ENCODE peak calls at places on chromosome 22, in six cellular contexts. T is adrenal gland, P is transverse colon, V is NT2/D1, D is left lung, F is uterus. X is an unnamed sample. For H3K4me1, the result is how much of the 10 kb centered on the place peaks cover.

GRCh38 chr22:24585927-24586546 is 6.8 kb downstream of the LRRC75B start:
- DNase-seq in T (no peak), P (no peak), V (no peak), D (no peak), F (no peak), X (no peak)

GRCh38 chr22:32531955-32532818 is 57.6 kb downstream of the FBXO7 start:
- DNase-seq in T (peak), P (peak), V (no peak), D (peak), F (peak), X (no peak)

GRCh38 chr22:19709063-19709769 is 5.1 kb upstream of the SEPTIN5 start:
- DNase-seq in T (no peak), P (no peak), V (no peak), D (no peak), F (peak), X (no peak)

GRCh38 chr22:30485362-30485988 is 13.7 kb upstream of the SEC14L3 start:
- DNase-seq in T (peak), P (peak), V (peak), D (peak), F (peak), X (peak)

GRCh38 chr22:19579880-19580279 is 55.7 kb upstream of the CLDN5 start:
- DNase-seq in T (peak), P (peak), V (no peak), D (no peak), F (peak), X (no peak)

GRCh38 chr22:47113880-47114415 is 351.5 kb downstream of the TBC1D22A start:
- DNase-seq in T (no peak), P (no peak), V (no peak), D (no peak), F (no peak), X (no peak)

GRCh38 chr22:27879923-27880322 is 39.1 kb downstream of the PITPNB start:
- DNase-seq in T (peak), P (no peak), V (peak), D (no peak), F (no peak), X (no peak)

GRCh38 chr22:27474112-27474571 is 327.4 kb downstream of the MN1 start:
- DNase-seq in T (no peak), P (no peak), V (no peak), D (no peak), F (no peak), X (no peak)

GRCh38 chr22:40728731-40729189 is 49.5 kb downstream of the MCHR1 start:
- DNase-seq in T (no peak), P (peak), V (no peak), D (no peak), F (no peak), X (peak)

GRCh38 chr22:47587361-47587760 is 824.9 kb downstream of the TBC1D22A start:
- DNase-seq in T (no peak), P (no peak), V (no peak), D (no peak), F (no peak), X (no peak)

GRCh38 chr22:50519151-50519550 is 6.2 kb downstream of the SCO2 start:
- DNase-seq in T (no peak), P (no peak), V (no peak), D (no peak), F (no peak), X (no peak)

GRCh38 chr22:46596032-46596441 is 24.1 kb upstream of the GRAMD4 start:
- DNase-seq in T (peak), P (no peak), V (no peak), D (no peak), F (no peak), X (no peak)

GRCh38 chr22:40654522-40655167 is 18.1 kb upstream of the MRTFA start:
- DNase-seq in T (peak), P (peak), V (no peak), D (no peak), F (peak), X (no peak)

GRCh38 chr22:26168934-26169311 is 339 bp upstream of the SEZ6L start:
- DNase-seq in T (no peak), P (no peak), V (no peak), D (no peak), F (no peak), X (no peak)

GRCh38 chr22:40206561-40206960 is 28.8 kb downstream of the TNRC6B start:
- DNase-seq in T (no peak), P (no peak), V (no peak), D (no peak), F (no peak), X (no peak)

GRCh38 chr22:29003975-29004646 is 57.5 kb downstream of the C22orf31 start:
- DNase-seq in T (peak), P (no peak), V (no peak), D (peak), F (no peak), X (no peak)

GRCh38 chr22:27377901-27378300 is 423.7 kb downstream of the MN1 start:
- DNase-seq in T (peak), P (peak), V (no peak), D (no peak), F (no peak), X (no peak)

GRCh38 chr22:47591016-47591415 is 828.6 kb downstream of the TBC1D22A start:
- DNase-seq in T (no peak), P (no peak), V (no peak), D (no peak), F (no peak), X (no peak)

GRCh38 chr22:47163481-47163875 is 401.0 kb downstream of the TBC1D22A start:
- DNase-seq in T (peak), P (peak), V (no peak), D (peak), F (peak), X (no peak)

GRCh38 chr22:30056015-30056414 is 24.2 kb upstream of the HORMAD2 start:
- DNase-seq in T (no peak), P (no peak), V (no peak), D (no peak), F (no peak), X (no peak)

GRCh38 chr22:22119003-22119402 is 125.6 kb upstream of the VPREB1 start:
- DNase-seq in T (no peak), P (no peak), V (no peak), D (no peak), F (no peak), X (no peak)

GRCh38 chr22:44180706-44181032 is at the start of gene PARVG:
- DNase-seq in T (no peak), P (peak), V (no peak), D (no peak), F (no peak), X (no peak)

GRCh38 chr22:40519284-40519947 is 117.1 kb downstream of the MRTFA start:
- DNase-seq in T (no peak), P (no peak), V (no peak), D (no peak), F (no peak), X (no peak)

GRCh38 chr22:35220221-35220620 is 37.1 kb upstream of the HMGXB4 start:
- DNase-seq in T (no peak), P (no peak), V (no peak), D (no peak), F (no peak), X (no peak)

GRCh38 chr22:28002863-28003565 is 84.0 kb upstream of the PITPNB start:
- DNase-seq in T (no peak), P (no peak), V (no peak), D (no peak), F (no peak), X (no peak)

GRCh38 chr22:35192121-35192918 is 65.0 kb upstream of the HMGXB4 start:
- DNase-seq in T (no peak), P (no peak), V (no peak), D (no peak), F (no peak), X (no peak)

GRCh38 chr22:46303347-46303965 is 6.8 kb downstream of the GTSE1 start:
- DNase-seq in T (no peak), P (no peak), V (no peak), D (no peak), F (no peak), X (no peak)

GRCh38 chr22:40605676-40606250 is 30.8 kb downstream of the MRTFA start:
- DNase-seq in T (no peak), P (no peak), V (no peak), D (no peak), F (no peak), X (no peak)

GRCh38 chr22:47408409-47408808 is 646.0 kb downstream of the TBC1D22A start:
- DNase-seq in T (no peak), P (no peak), V (no peak), D (no peak), F (no peak), X (no peak)

GRCh38 chr22:31083923-31084810 is 3.0 kb downstream of the SMTN start:
- DNase-seq in T (no peak), P (peak), V (no peak), D (no peak), F (no peak), X (no peak)

GRCh38 chr22:47610766-47611165 is 848.3 kb downstream of the TBC1D22A start:
- DNase-seq in T (no peak), P (no peak), V (no peak), D (no peak), F (no peak), X (no peak)

GRCh38 chr22:41410311-41410751 is 28.6 kb downstream of the TEF start:
- DNase-seq in T (peak), P (no peak), V (no peak), D (peak), F (peak), X (no peak)

GRCh38 chr22:49320714-49321476 is 506.8 kb downstream of the BRD1 start:
- DNase-seq in T (no peak), P (no peak), V (no peak), D (peak), F (no peak), X (no peak)

GRCh38 chr22:49322231-49322630 is 505.4 kb downstream of the BRD1 start:
- DNase-seq in T (no peak), P (no peak), V (no peak), D (peak), F (no peak), X (no peak)

GRCh38 chr22:49322861-49323622 is 504.6 kb downstream of the BRD1 start:
- DNase-seq in T (no peak), P (no peak), V (no peak), D (peak), F (no peak), X (no peak)

GRCh38 chr22:49323751-49324415 is 503.8 kb downstream of the BRD1 start:
- DNase-seq in T (no peak), P (no peak), V (no peak), D (peak), F (no peak), X (no peak)

GRCh38 chr22:49321477-49322055 is 506.1 kb downstream of the BRD1 start:
- DNase-seq in T (no peak), P (no peak), V (no peak), D (peak), F (no peak), X (no peak)
- H3K4me1 ChIP-seq in T (under half), P (under half), V (under half), D (under half), F (under half), X (under half)

DNA sequence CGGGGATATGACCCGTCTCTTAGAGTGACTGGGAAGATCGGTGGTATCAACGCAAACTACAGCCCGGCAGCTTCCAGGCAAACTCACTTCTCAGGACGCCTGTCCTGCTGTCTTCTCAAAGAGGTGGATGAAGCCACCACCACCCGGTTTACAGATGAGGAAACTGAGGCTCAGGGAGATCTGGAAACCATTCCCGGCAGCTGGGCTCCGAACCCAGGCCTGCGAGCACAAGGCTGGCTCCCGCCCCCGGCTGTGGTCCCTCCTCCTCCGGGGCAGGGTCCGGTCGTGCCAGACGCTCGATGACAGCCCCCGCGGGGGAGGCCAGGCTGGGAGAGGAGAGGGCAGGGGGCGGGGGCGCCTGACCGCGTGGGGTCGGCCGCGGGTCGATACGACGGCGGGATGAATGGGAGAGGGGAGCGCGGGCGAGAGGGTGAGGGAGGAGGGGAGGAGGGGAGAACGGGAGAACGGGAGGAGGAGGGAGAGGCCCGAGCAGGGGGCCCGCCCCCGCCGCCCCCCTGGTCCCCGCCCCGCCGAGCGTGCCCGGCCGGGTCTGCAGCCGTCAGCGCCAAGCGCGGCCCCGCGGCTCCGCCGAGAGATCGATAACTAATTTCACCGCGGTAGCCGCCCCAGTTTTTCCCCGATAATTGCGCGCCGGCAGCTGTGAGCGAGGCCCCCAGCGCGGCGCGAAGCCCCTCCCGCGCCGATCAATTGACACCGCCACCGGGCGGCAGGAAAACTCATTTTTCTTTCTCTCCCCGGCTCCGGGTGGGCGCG is 14.0 kb downstream of the IGLL1 start:
- DNase-seq in T (no peak), P (no peak), V (no peak), D (no peak), F (no peak), X (no peak)
- H3K4me1 ChIP-seq in T (under half), P (under half), V (under half), D (under half), F (under half), X (under half)

DNA sequence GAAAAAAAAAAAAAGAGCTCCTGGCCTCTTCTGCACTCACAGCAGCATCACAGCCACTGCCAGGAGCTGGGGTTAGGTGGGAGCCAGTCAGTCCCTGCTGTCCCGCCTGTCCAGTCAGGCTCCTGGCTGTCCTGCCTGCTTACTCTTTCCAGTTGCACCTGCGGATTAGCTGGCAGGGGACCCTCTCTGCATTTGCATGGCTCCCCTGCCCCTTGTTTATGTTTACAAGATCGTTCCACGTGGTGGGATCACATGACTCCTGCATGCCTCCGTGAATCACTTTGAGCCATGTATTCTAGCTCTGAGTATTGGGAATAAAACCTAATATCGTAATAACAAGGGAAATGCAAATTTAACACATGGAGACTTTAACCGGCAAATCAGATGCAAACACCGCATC is 36.8 kb upstream of the A4GALT start:
- DNase-seq in T (no peak), P (no peak), V (peak), D (no peak), F (no peak), X (no peak)
- H3K4me1 ChIP-seq in T (under half), P (under half), V (under half), D (under half), F (under half), X (under half)

GRCh38 chr22:17243524-17243923 is 24.3 kb upstream of the ADA2 start:
- DNase-seq in T (peak), P (peak), V (no peak), D (peak), F (no peak), X (no peak)
- H3K4me1 ChIP-seq in T (under half), P (under half), V (under half), D (under half), F (under half), X (under half)

GRCh38 chr22:43157874-43158546 is 6.7 kb downstream of the TSPO start:
- DNase-seq in T (no peak), P (no peak), V (no peak), D (no peak), F (no peak), X (no peak)

GRCh38 chr22:43160497-43161126 is 9.3 kb downstream of the TSPO start:
- DNase-seq in T (no peak), P (no peak), V (no peak), D (no peak), F (no peak), X (no peak)

GRCh38 chr22:43155789-43156188 is 4.4 kb downstream of the TSPO start:
- DNase-seq in T (no peak), P (no peak), V (no peak), D (no peak), F (no peak), X (no peak)

GRCh38 chr22:43159484-43160178 is 8.3 kb downstream of the TSPO start:
- DNase-seq in T (no peak), P (peak), V (no peak), D (no peak), F (no peak), X (no peak)

GRCh38 chr22:43158778-43159483 is 7.6 kb downstream of the TSPO start:
- DNase-seq in T (no peak), P (peak), V (no peak), D (no peak), F (no peak), X (no peak)
- H3K4me1 ChIP-seq in T (under half), P (half or more), V (under half), D (half or more), F (under half), X (under half)

GRCh38 chr22:37144180-37144554 is 5.5 kb downstream of the IL2RB start:
- DNase-seq in T (no peak), P (no peak), V (no peak), D (no peak), F (no peak), X (no peak)
- H3K4me1 ChIP-seq in T (under half), P (under half), V (under half), D (under half), F (under half), X (under half)

GRCh38 chr22:38308791-38309498 is 8.3 kb downstream of the CSNK1E start:
- DNase-seq in T (no peak), P (no peak), V (no peak), D (no peak), F (no peak), X (no peak)
- H3K4me1 ChIP-seq in T (under half), P (half or more), V (under half), D (half or more), F (under half), X (under half)

GRCh38 chr22:45233827-45234226 is 6.9 kb downstream of the KIAA0930 start:
- DNase-seq in T (no peak), P (no peak), V (no peak), D (no peak), F (no peak), X (no peak)
- H3K4me1 ChIP-seq in T (under half), P (under half), V (under half), D (half or more), F (under half), X (under half)

DNA sequence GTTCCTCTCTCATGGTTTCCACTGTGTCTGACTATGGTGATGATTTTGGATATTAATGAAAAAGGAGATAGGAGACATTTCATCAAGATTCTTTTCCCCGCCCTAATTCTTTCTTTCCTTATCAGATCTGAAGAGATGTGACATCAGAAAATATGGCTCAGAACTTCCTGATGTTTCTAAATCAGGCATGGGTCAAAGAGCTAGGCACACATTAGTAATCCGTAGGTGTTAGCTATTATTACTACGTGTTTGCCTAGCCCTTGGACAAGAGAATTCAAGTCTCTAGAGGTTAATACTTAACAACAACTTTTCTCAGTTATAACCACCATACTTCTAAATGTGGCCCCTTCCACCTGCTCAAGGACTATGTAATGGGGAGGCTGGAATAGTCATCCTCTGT is 5.8 kb downstream of the JOSD1 start:
- DNase-seq in T (no peak), P (no peak), V (no peak), D (no peak), F (no peak), X (no peak)
- H3K4me1 ChIP-seq in T (under half), P (under half), V (under half), D (half or more), F (under half), X (under half)